ENCODE peak calls at places on chromosomes 6 and 20, in ten cellular contexts. P is iPS DF 19.7; C is right cardiac atrium; Q is tibial nerve; R is astrocyte of the cerebellum; H is neural progenitor cell; N is CD8-positive, alpha-beta T cell; Z is left cardiac atrium; K is effector CD4-positive, alpha-beta T cell; B is stimulated activated naive B cell treated with anti-CD40 and anti-IgM and Interleukin-4, amounts not matched to agents 10 μg/mL and 1 μg/mL and 100 μg/mL, for 72 hours. W is an unnamed sample.

GRCh38 chr20:19823216-19823615 is 65.2 kb downstream of the RIN2 start:
- DNase-seq in B (no peak), H (no peak), P (no peak), K (no peak), Z (no peak), N (no peak), R (no peak), C (no peak), Q (no peak), W (no peak)

GRCh38 chr6:100296810-100297544 is 167.7 kb downstream of the SIM1 start:
- DNase-seq in B (no peak), Z (no peak), N (no peak), H (no peak), C (no peak), Q (no peak), R (peak; percentile 73), P (no peak), K (no peak), W (no peak)

GRCh38 chr6:48840896-48841295 is 622.2 kb downstream of the MMUT start:
- DNase-seq in C (no peak), B (no peak), N (no peak), P (no peak), K (no peak), Z (no peak), Q (no peak), H (no peak), R (no peak), W (no peak)

GRCh38 chr6:37493047-37493995 is 6.4 kb downstream of the CCDC167 start:
- DNase-seq in K (no peak), H (no peak), P (no peak), R (no peak), N (no peak), C (no peak), Z (no peak), Q (no peak), B (no peak), W (no peak)

GRCh38 chr20:18991012-18991411 is 177.4 kb downstream of the SCP2D1 start:
- DNase-seq in N (no peak), K (no peak), B (no peak), C (no peak), R (no peak), H (no peak), P (no peak), Z (no peak), Q (no peak), W (peak; percentile 0)

GRCh38 chr6:53741417-53741816 is 53.4 kb upstream of the LRRC1 start:
- DNase-seq in B (no peak), N (no peak), H (no peak), C (no peak), P (no peak), K (no peak), Q (no peak), Z (peak; percentile 34), R (no peak), W (no peak)

GRCh38 chr6:47687432-47687831 is 10.9 kb upstream of the ADGRF4 start:
- DNase-seq in N (no peak), R (no peak), Q (no peak), Z (no peak), K (no peak), P (no peak), H (no peak), C (no peak), B (no peak), W (no peak)

GRCh38 chr20:19774086-19774933 is 16.3 kb downstream of the RIN2 start:
- DNase-seq in C (no peak), H (peak; percentile 69), K (no peak), B (no peak), Q (no peak), R (no peak), Z (no peak), P (no peak), N (no peak), W (no peak)

GRCh38 chr6:53737746-53738145 is 57.1 kb upstream of the LRRC1 start:
- DNase-seq in H (no peak), Q (no peak), P (no peak), N (no peak), Z (no peak), R (no peak), K (no peak), C (no peak), B (no peak), W (no peak)

GRCh38 chr6:107823047-107823557 is 1.0 kb downstream of the SCML4 start:
- DNase-seq in P (no peak), C (no peak), Q (no peak), H (no peak), N (peak; percentile 44), K (peak; percentile 41), Z (no peak), R (no peak), B (no peak), W (no peak)

GRCh38 chr6:40796280-40797223 is 209.4 kb upstream of the LRFN2 start:
- DNase-seq in P (no peak), B (no peak), Q (no peak), Z (no peak), N (no peak), R (no peak), C (no peak), K (no peak), H (no peak), W (no peak)

GRCh38 chr6:63899550-63899949 is 263.9 kb downstream of the PHF3 start:
- DNase-seq in Q (no peak), H (no peak), B (no peak), C (no peak), N (no peak), R (no peak), Z (no peak), P (no peak), K (no peak), W (no peak)

GRCh38 chr6:67068781-67069180 is 1361.8 kb upstream of the EYS start:
- DNase-seq in B (no peak), H (peak; percentile 33), N (no peak), Z (no peak), K (no peak), R (no peak), P (no peak), C (no peak), Q (no peak), W (no peak)

GRCh38 chr20:21684671-21685070 is 20.8 kb upstream of the PAX1 start:
- DNase-seq in H (no peak), P (no peak), C (no peak), K (no peak), Z (no peak), R (no peak), N (no peak), Q (no peak), B (no peak), W (no peak)

GRCh38 chr6:126086560-126086959 is 100.2 kb downstream of the TRMT11 start:
- DNase-seq in B (no peak), H (no peak), P (no peak), Q (no peak), C (no peak), K (no peak), R (no peak), Z (no peak), N (no peak), W (no peak)